ENCODE peak calls at places on chromosomes 16 and 17, in eight cellular contexts. F, A, M, O, E, J, R and N are unnamed samples.

GRCh38 chr16:71971571-71971970 is 28.6 kb downstream of the PKD1L3 start:
- DNase-seq in R (no peak), O (no peak), E (no peak), F (no peak), M (no peak), A (no peak), J (no peak), N (no peak)

GRCh38 chr16:87635541-87636049 is 33.3 kb downstream of the JPH3 start:
- DNase-seq in A (peak; percentile 75), J (peak; percentile 66), O (peak; percentile 43), R (peak; percentile 65), M (peak; percentile 76), F (peak; percentile 10), E (peak; percentile 69), N (peak; percentile 61)

GRCh38 chr17:41937970-41938851 is 7.8 kb downstream of the ODAD4 start:
- DNase-seq in O (peak; percentile 58), A (no peak), F (no peak), R (peak; percentile 28), E (no peak), J (no peak), M (no peak), N (no peak)

GRCh38 chr16:31138621-31139578 is 3.4 kb upstream of the PRSS8 start:
- DNase-seq in O (no peak), F (peak; percentile 65), R (peak; percentile 67), E (peak; percentile 64), M (peak; percentile 87), A (peak; percentile 88), J (no peak), N (no peak)

GRCh38 chr17:64130559-64131001 is 636 bp upstream of the ERN1 start:
- DNase-seq in R (peak; percentile 65), A (no peak), M (peak; percentile 80), O (peak; percentile 59), J (no peak), F (peak; percentile 36), E (no peak), N (no peak)

GRCh38 chr16:48054881-48055601 is 100.8 kb downstream of the ABCC12 start:
- DNase-seq in J (no peak), R (peak; percentile 28), F (peak; percentile 47), A (peak; percentile 44), E (peak; percentile 66), O (peak; percentile 32), M (no peak), N (peak; percentile 48)

GRCh38 chr16:68492501-68493411 is 44.4 kb upstream of the SMPD3 start:
- DNase-seq in R (no peak), M (no peak), E (no peak), O (no peak), A (no peak), J (no peak), F (no peak), N (no peak)

GRCh38 chr16:62638324-62638911 is 602.2 kb upstream of the CDH8 start:
- DNase-seq in E (no peak), A (no peak), R (peak; percentile 31), J (no peak), O (peak; percentile 11), F (no peak), M (no peak), N (no peak)

GRCh38 chr16:17291289-17291688 is 179.5 kb downstream of the XYLT1 start:
- DNase-seq in A (no peak), R (no peak), F (no peak), O (no peak), J (no peak), E (no peak), M (no peak), N (no peak)

GRCh38 chr17:54662978-54663876 is 237.4 kb upstream of the TOM1L1 start:
- DNase-seq in A (peak; percentile 39), J (no peak), E (no peak), M (peak; percentile 33), O (no peak), R (no peak), F (no peak), N (no peak)

GRCh38 chr17:38353084-38353604 is 1.5 kb downstream of the SOCS7 start:
- DNase-seq in R (no peak), J (no peak), O (no peak), M (no peak), E (no peak), F (no peak), A (no peak), N (no peak)

GRCh38 chr16:71303938-71304337 is 14.7 kb upstream of the CMTR2 start:
- DNase-seq in R (no peak), F (no peak), E (no peak), M (no peak), J (no peak), O (no peak), A (no peak), N (no peak)

GRCh38 chr17:66354981-66355380 is 52.6 kb downstream of the PRKCA start:
- DNase-seq in O (no peak), J (no peak), A (no peak), M (no peak), E (no peak), R (no peak), F (peak; percentile 59), N (peak; percentile 62)

GRCh38 chr17:49548051-49548505 is 27.6 kb upstream of the NXPH3 start:
- DNase-seq in O (no peak), F (no peak), M (no peak), E (no peak), J (no peak), A (no peak), R (peak; percentile 55), N (no peak)

GRCh38 chr16:81558444-81559175 is 114.0 kb downstream of the CMIP start:
- DNase-seq in O (no peak), A (peak; percentile 95), E (peak; percentile 82), F (no peak), J (no peak), R (no peak), M (peak; percentile 56), N (no peak)

GRCh38 chr17:75011788-75012319 is 616 bp upstream of the MRPL58 start:
- DNase-seq in M (peak; percentile 66), J (no peak), R (peak; percentile 71), F (peak; percentile 33), O (peak; percentile 65), E (no peak), A (no peak), N (no peak)

GRCh38 chr16:57628008-57628781 is at the start of gene ADGRG1:
- DNase-seq in R (peak; percentile 88), A (peak; percentile 50), E (peak; percentile 93), O (peak; percentile 80), M (peak; percentile 88), F (peak; percentile 94), J (no peak), N (peak; percentile 34)

GRCh38 chr16:71882505-71883192 is 1.3 kb downstream of the ZNF821 start:
- DNase-seq in M (no peak), O (peak; percentile 64), R (no peak), A (peak; percentile 86), F (peak; percentile 46), J (peak; percentile 83), E (peak; percentile 83), N (peak; percentile 79)

GRCh38 chr17:55644346-55644745 is 78.3 kb downstream of the TMEM100 start:
- DNase-seq in R (no peak), A (no peak), E (no peak), F (no peak), O (no peak), M (no peak), J (no peak), N (no peak)

GRCh38 chr17:73760186-73760758 is 116.0 kb upstream of the SDK2 start:
- DNase-seq in O (no peak), J (no peak), A (no peak), E (no peak), R (no peak), M (no peak), F (no peak), N (no peak)
- H3K4me3 ChIP-seq in O (no peak overlapping the region), J (no peak overlapping the region), A (no peak overlapping the region), E (no peak overlapping the region), R (no peak overlapping the region), M (no peak overlapping the region), F (no peak overlapping the region), N (no peak overlapping the region)

GRCh38 chr17:82536220-82537201 is 17.0 kb downstream of the FOXK2 start:
- DNase-seq in O (peak; percentile 41), R (peak; percentile 55), E (no peak), A (no peak), F (peak; percentile 84), M (peak; percentile 66), J (no peak), N (peak; percentile 83)
- H3K4me3 ChIP-seq in O (peak overlapping the region; percentile 21), R (peak overlapping the region; percentile 11), E (no peak overlapping the region), A (no peak overlapping the region), F (peak overlapping the region; percentile 24), M (no peak overlapping the region), J (no peak overlapping the region), N (no peak overlapping the region)

GRCh38 chr17:2137342-2138098 is 82.6 kb downstream of the HIC1 start:
- DNase-seq in R (no peak), M (no peak), E (no peak), O (no peak), F (peak; percentile 89), A (no peak), J (no peak), N (no peak)

GRCh38 chr17:2140683-2141082 is 85.8 kb downstream of the HIC1 start:
- DNase-seq in R (no peak), J (no peak), F (no peak), A (no peak), E (no peak), O (no peak), M (no peak), N (no peak)

GRCh38 chr17:2143332-2143731 is 88.4 kb downstream of the HIC1 start:
- DNase-seq in F (no peak), O (no peak), M (no peak), J (no peak), R (no peak), E (no peak), A (no peak), N (no peak)

GRCh38 chr17:2138768-2139167 is 83.9 kb downstream of the HIC1 start:
- DNase-seq in M (no peak), A (no peak), J (no peak), O (no peak), R (no peak), F (peak; percentile 55), E (no peak), N (peak; percentile 50)

DNA sequence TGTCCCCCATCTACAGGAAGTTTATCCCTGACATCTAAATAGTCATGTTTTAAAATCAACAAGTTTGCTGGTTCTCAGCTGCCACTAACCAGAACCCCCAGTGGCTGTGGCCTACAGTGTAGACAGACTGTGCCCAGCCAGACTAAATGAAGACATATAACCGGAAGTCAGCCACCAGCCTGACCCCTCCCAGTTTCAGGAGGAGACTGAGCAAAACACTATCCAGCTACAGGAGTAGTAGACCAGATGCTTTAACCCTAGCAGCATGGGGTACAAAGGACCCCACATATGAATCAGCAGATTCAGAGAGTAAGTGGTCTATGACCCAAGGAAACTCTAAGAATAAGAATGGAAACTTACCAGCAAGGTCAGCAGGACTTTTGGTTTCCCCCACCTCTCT is 83.4 kb downstream of the HIC1 start:
- DNase-seq in A (no peak), F (no peak), J (peak; percentile 14), O (peak; percentile 16), E (no peak), R (no peak), M (peak; percentile 54), N (no peak)
- H3K4me3 ChIP-seq in A (no peak overlapping the region), F (no peak overlapping the region), J (no peak overlapping the region), O (no peak overlapping the region), E (no peak overlapping the region), R (no peak overlapping the region), M (no peak overlapping the region), N (no peak overlapping the region)

GRCh38 chr16:85360323-85361277 is 248.3 kb upstream of the CIBAR2 start:
- DNase-seq in F (no peak), R (no peak), J (peak; percentile 10), M (no peak), A (no peak), O (no peak), E (no peak), N (no peak)
- H3K4me3 ChIP-seq in F (no peak overlapping the region), R (no peak overlapping the region), J (no peak overlapping the region), M (no peak overlapping the region), A (no peak overlapping the region), O (no peak overlapping the region), E (no peak overlapping the region), N (no peak overlapping the region)